ENCODE peak calls at places on chromosome 6, in eight cellular contexts. G is cardiac fibroblast; N is mesothelial cell of epicardium; H is sigmoid colon; D is HFF-Myc; E is IMR-90; A is H9; O is CD4-positive, alpha-beta T cell. I is an unnamed sample.

GRCh38 chr6:39296745-39297640 is 17.2 kb downstream of the KCNK17 start:
- DNase-seq in E (peak), G (peak), A (no peak), H (peak), N (no peak), O (no peak), D (no peak), I (no peak)

GRCh38 chr6:16158943-16159557 is 30.2 kb downstream of the MYLIP start:
- DNase-seq in H (no peak), G (no peak), N (no peak), A (no peak), D (no peak), O (no peak), E (no peak), I (no peak)

GRCh38 chr6:1770435-1770843 is 160.7 kb downstream of the FOXC1 start:
- DNase-seq in A (no peak), H (no peak), D (no peak), E (peak), G (no peak), O (peak), N (no peak), I (no peak)

GRCh38 chr6:24205020-24205492 is 79.0 kb downstream of the NRSN1 start:
- DNase-seq in E (peak), A (no peak), D (peak), N (no peak), G (peak), H (no peak), O (no peak), I (no peak)

GRCh38 chr6:57040011-57040410 is 6.5 kb upstream of the KIAA1586 start:
- DNase-seq in H (no peak), N (no peak), D (no peak), G (no peak), E (no peak), A (peak), O (no peak), I (no peak)

GRCh38 chr6:150723056-150723658 is 123.5 kb downstream of the PLEKHG1 start:
- DNase-seq in A (no peak), D (no peak), G (no peak), O (no peak), N (no peak), E (no peak), H (no peak), I (no peak)

GRCh38 chr6:135115411-135116293 is 61.0 kb upstream of the HBS1L start:
- DNase-seq in H (no peak), E (no peak), D (no peak), G (no peak), A (no peak), N (no peak), O (no peak), I (no peak)

GRCh38 chr6:83430606-83431544 is at the start of gene ME1:
- DNase-seq in A (peak), G (peak), N (peak), E (peak), H (peak), O (no peak), D (peak), I (peak)

GRCh38 chr6:124164363-124164762 is 360.7 kb downstream of the NKAIN2 start:
- DNase-seq in A (no peak), N (no peak), H (no peak), E (no peak), G (no peak), O (no peak), D (no peak), I (no peak)

GRCh38 chr6:49653438-49653837 is 16.8 kb upstream of the RHAG start:
- DNase-seq in D (no peak), H (no peak), N (no peak), G (no peak), A (no peak), O (no peak), E (no peak), I (no peak)
- TF ChIP-seq CTCF in D (no peak), H (no peak), N (no peak), G (no peak), A (no peak), O (no peak), E (no peak), I (no peak)

GRCh38 chr6:32196682-32197616 is 4.5 kb upstream of the GPSM3 start:
- DNase-seq in O (no peak), A (peak), G (peak), E (peak), D (no peak), N (no peak), H (peak), I (no peak)
- TF ChIP-seq CTCF in O (no peak), A (no peak), G (no peak), E (no peak), D (no peak), N (no peak), H (no peak), I (no peak)

DNA sequence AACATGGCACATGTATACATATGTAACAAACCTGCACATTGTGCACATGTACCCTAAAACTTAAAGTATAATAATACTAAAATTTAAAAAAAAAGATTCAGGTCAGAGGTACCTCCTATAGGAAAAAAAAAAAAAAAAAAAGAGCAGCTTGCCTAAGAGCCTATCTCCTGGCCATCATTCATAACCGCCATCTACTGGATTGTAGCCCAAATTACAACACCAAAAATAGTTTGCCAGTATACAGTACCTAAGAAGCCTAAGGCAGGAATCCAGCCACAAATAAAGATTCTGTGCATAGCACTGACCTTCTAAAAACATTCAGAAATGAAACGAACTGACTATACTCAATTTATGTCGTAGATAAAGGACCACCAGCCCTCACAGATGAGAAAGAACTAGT is 438.4 kb upstream of the ADGRB3 start:
- DNase-seq in A (no peak), E (no peak), N (no peak), H (no peak), O (no peak), D (no peak), G (peak), I (no peak)
- TF ChIP-seq CTCF in A (peak), E (no peak), N (no peak), H (no peak), O (no peak), D (no peak), G (peak), I (no peak)

GRCh38 chr6:89792881-89793280 is 26.7 kb downstream of the MDN1 start:
- DNase-seq in H (no peak), D (no peak), E (peak), A (peak), G (peak), N (no peak), O (no peak), I (no peak)
- TF ChIP-seq CTCF in H (no peak), D (peak), E (peak), A (peak), G (peak), N (no peak), O (no peak), I (peak)

GRCh38 chr6:117512056-117512828 is 29.8 kb downstream of the DCBLD1 start:
- DNase-seq in E (no peak), O (no peak), N (no peak), D (no peak), H (no peak), G (no peak), A (no peak), I (no peak)

GRCh38 chr6:117506180-117506835 is 23.8 kb downstream of the DCBLD1 start:
- DNase-seq in D (no peak), G (peak), H (no peak), E (peak), N (no peak), O (no peak), A (no peak), I (no peak)

GRCh38 chr6:117505337-117505736 is 22.9 kb downstream of the DCBLD1 start:
- DNase-seq in H (no peak), O (no peak), G (no peak), A (no peak), D (no peak), E (peak), N (no peak), I (no peak)

GRCh38 chr6:117509021-117509420 is 26.5 kb downstream of the DCBLD1 start:
- DNase-seq in H (no peak), E (no peak), N (no peak), D (no peak), O (no peak), A (no peak), G (no peak), I (no peak)

DNA sequence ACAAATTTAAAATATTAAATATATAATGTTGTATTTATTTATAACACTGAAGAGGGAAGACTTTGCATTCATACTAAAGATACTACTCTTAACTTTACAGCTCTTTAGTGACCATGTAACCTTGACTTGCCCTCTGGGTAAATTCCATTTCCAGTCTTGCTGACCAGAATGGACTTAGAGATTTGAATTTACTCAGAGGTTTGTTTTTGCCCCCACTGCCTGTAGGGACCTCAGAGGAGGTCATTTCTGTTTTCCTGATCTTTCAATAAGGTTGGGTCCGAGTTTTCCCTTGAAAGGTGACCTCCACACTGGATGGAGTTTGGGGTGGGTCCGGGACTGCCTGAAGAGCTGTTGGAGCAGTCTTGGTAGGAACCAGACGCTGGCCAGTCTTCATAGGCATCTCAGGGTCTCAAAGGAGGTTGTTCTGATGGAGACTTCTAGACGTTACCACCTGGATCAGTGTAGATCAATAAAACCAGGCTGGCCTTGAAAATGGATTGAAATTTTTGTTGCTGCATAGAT is 26.0 kb downstream of the DCBLD1 start:
- DNase-seq in D (no peak), O (no peak), E (no peak), G (no peak), H (no peak), N (no peak), A (no peak), I (no peak)
- TF ChIP-seq CTCF in D (no peak), O (no peak), E (no peak), G (no peak), H (no peak), N (no peak), A (no peak), I (no peak)